ENCODE peak calls at places on chromosomes 16 and 17, in four cellular contexts. Y, L, W and J are unnamed samples.

GRCh38 chr17:527247-527646 is 174.6 kb upstream of the RPH3AL start:
- DNase-seq in Y (no peak), W (no peak), L (no peak), J (no peak)

GRCh38 chr17:72614871-72615626 is 477.4 kb downstream of the SLC39A11 start:
- DNase-seq in W (no peak), L (peak; percentile 79), Y (no peak), J (peak; percentile 84)

GRCh38 chr17:32933881-32934280 is 5.9 kb downstream of the TMEM98 start:
- DNase-seq in L (no peak), W (no peak), Y (no peak), J (no peak)

GRCh38 chr17:20234266-20234665 is 225.1 kb downstream of the SPECC1 start:
- DNase-seq in W (no peak), L (no peak), Y (no peak), J (no peak)

GRCh38 chr16:20792216-20792615 is 14.1 kb downstream of the ERI2 start:
- DNase-seq in L (no peak), W (no peak), Y (no peak), J (no peak)

GRCh38 chr17:46964315-46965265 is 14.5 kb downstream of the RPRML start:
- DNase-seq in Y (peak; percentile 84), W (no peak), L (no peak), J (peak; percentile 33)

GRCh38 chr16:20844588-20844987 is 38.3 kb downstream of the REXO5 start:
- DNase-seq in W (no peak), Y (no peak), L (no peak), J (no peak)

GRCh38 chr17:58352843-58353719 is 1.1 kb upstream of the SUPT4H1 start:
- DNase-seq in W (peak; percentile 39), Y (peak; percentile 72), L (no peak), J (no peak)

GRCh38 chr16:68005786-68006286 is 6.6 kb upstream of the DPEP2 start:
- DNase-seq in Y (no peak), W (peak; percentile 33), L (no peak), J (no peak)

GRCh38 chr17:75428775-75429469 is 23.4 kb upstream of the GRB2 start:
- DNase-seq in Y (no peak), L (no peak), W (no peak), J (no peak)

GRCh38 chr17:63066158-63066808 is 100.2 kb downstream of the TANC2 start:
- DNase-seq in L (no peak), W (no peak), Y (no peak), J (no peak)

GRCh38 chr16:21614896-21615295 is 15.5 kb downstream of the METTL9 start:
- DNase-seq in W (no peak), Y (no peak), L (no peak), J (no peak)

GRCh38 chr17:59327891-59328290 is 3.6 kb upstream of the YPEL2 start:
- DNase-seq in W (no peak), L (no peak), Y (no peak), J (no peak)

GRCh38 chr16:30884760-30885159 is 9.1 kb downstream of the BCL7C start:
- DNase-seq in L (no peak), Y (no peak), W (no peak), J (no peak)

GRCh38 chr16:69861276-69862030 is 89.7 kb upstream of the CLEC18A start:
- DNase-seq in Y (no peak), L (no peak), W (peak; percentile 82), J (peak; percentile 63)

GRCh38 chr17:39084558-39084957 is 66.9 kb downstream of the PLXDC1 start:
- DNase-seq in W (no peak), Y (no peak), L (no peak), J (no peak)